ENCODE peak calls at places on chromosomes 1 and 21, in ten cellular contexts. Y is GM13976, L is mesothelial cell of epicardium, U is choroid plexus epithelial cell, X is pancreas, K is foreskin fibroblast, E is Caco-2, O is mucosa of descending colon, Z is progenitor cell of endocrine pancreas, N is psoas muscle. W is an unnamed sample.

GRCh38 chr1:66445492-66446181 is 88.3 kb upstream of the SGIP1 start:
- DNase-seq in Z (no peak), U (peak), Y (peak), N (peak), E (no peak), X (no peak), L (no peak), O (peak), K (no peak), W (no peak)

GRCh38 chr1:46393510-46393909 is 607 bp upstream of the FAAH start:
- DNase-seq in U (no peak), E (no peak), Y (no peak), Z (no peak), K (no peak), X (no peak), N (no peak), O (no peak), L (no peak), W (no peak)

GRCh38 chr1:232905324-232906034 is 44.9 kb upstream of the NTPCR start:
- DNase-seq in Y (no peak), E (no peak), Z (no peak), O (no peak), N (no peak), X (no peak), L (no peak), K (peak), U (peak), W (no peak)

GRCh38 chr1:6171546-6172124 is 8.5 kb downstream of the CHD5 start:
- DNase-seq in Y (no peak), Z (no peak), U (peak), K (peak), O (no peak), L (no peak), E (no peak), N (no peak), X (no peak), W (peak)

GRCh38 chr1:153932071-153932592 is 9.4 kb upstream of the GATAD2B start:
- DNase-seq in N (no peak), X (no peak), E (no peak), O (peak), K (no peak), L (no peak), Z (no peak), U (no peak), Y (no peak), W (no peak)

GRCh38 chr1:206784471-206784903 is 12.2 kb upstream of the IL10 start:
- DNase-seq in K (no peak), U (no peak), E (no peak), X (no peak), L (no peak), Z (no peak), N (no peak), Y (peak), O (peak), W (no peak)

GRCh38 chr1:188499690-188500089 is 1670.9 kb downstream of the PLA2G4A start:
- DNase-seq in L (no peak), K (no peak), Y (no peak), Z (no peak), X (no peak), E (no peak), O (no peak), U (peak), N (no peak), W (peak)

GRCh38 chr1:180415985-180416633 is 86.3 kb downstream of the ACBD6 start:
- DNase-seq in E (peak), Z (no peak), L (no peak), K (peak), Y (peak), O (no peak), X (no peak), N (no peak), U (peak), W (no peak)

GRCh38 chr21:28410264-28410663 is 582.4 kb downstream of the LTN1 start:
- DNase-seq in X (no peak), Z (no peak), U (no peak), E (no peak), Y (no peak), K (peak), O (no peak), N (no peak), L (no peak), W (no peak)

GRCh38 chr1:175870217-175870616 is 126.8 kb upstream of the TNR start:
- DNase-seq in X (no peak), U (no peak), N (no peak), Y (no peak), Z (no peak), O (no peak), E (no peak), L (no peak), K (no peak), W (no peak)

GRCh38 chr1:181061891-181062777 is 26.4 kb upstream of the IER5 start:
- DNase-seq in Y (peak), E (no peak), K (no peak), L (no peak), N (peak), O (peak), U (no peak), X (no peak), Z (no peak), W (no peak)

GRCh38 chr1:46043491-46044017 is 88.9 kb downstream of the PIK3R3 start:
- DNase-seq in E (no peak), U (no peak), Z (no peak), L (no peak), Y (peak), N (no peak), X (no peak), K (no peak), O (no peak), W (no peak)

GRCh38 chr1:4268262-4268889 is 368.3 kb upstream of the C1orf174 start:
- DNase-seq in N (no peak), U (no peak), E (no peak), Z (no peak), L (no peak), Y (no peak), O (no peak), K (no peak), X (no peak), W (no peak)

GRCh38 chr1:1291611-1292441 is 11.6 kb downstream of the SCNN1D start:
- DNase-seq in N (peak), K (peak), E (peak), Y (peak), L (no peak), Z (peak), U (peak), X (peak), O (no peak), W (peak)

GRCh38 chr1:32971576-32971975 is 7.0 kb upstream of the RNF19B start:
- DNase-seq in Z (no peak), X (no peak), Y (no peak), E (no peak), N (no peak), O (no peak), K (no peak), L (no peak), U (no peak), W (no peak)

GRCh38 chr1:43557744-43558245 is 27.1 kb downstream of the PTPRF start:
- DNase-seq in E (no peak), U (no peak), K (peak), Z (no peak), Y (no peak), N (no peak), L (no peak), O (peak), X (no peak), W (no peak)

GRCh38 chr1:31216016-31216415 is 23.7 kb downstream of the NKAIN1 start:
- DNase-seq in L (peak), Z (no peak), U (peak), N (peak), E (no peak), O (peak), X (peak), Y (no peak), K (peak), W (no peak)

GRCh38 chr1:46654012-46654411 is 14.2 kb downstream of the ATPAF1 start:
- DNase-seq in N (no peak), L (no peak), X (no peak), O (no peak), E (no peak), K (no peak), Y (no peak), Z (no peak), U (no peak), W (no peak)

GRCh38 chr1:32339363-32339978 is 3.4 kb upstream of the MARCKSL1 start:
- DNase-seq in E (no peak), U (peak), K (peak), O (peak), Z (no peak), X (peak), N (no peak), L (no peak), Y (peak), W (no peak)

GRCh38 chr1:195053478-195053877 is 1554.8 kb downstream of the KCNT2 start:
- DNase-seq in E (no peak), K (peak), Z (no peak), O (no peak), N (no peak), X (no peak), L (no peak), U (peak), Y (no peak), W (no peak)

GRCh38 chr1:151655362-151655761 is 43.5 kb downstream of the SNX27 start:
- DNase-seq in Y (no peak), L (no peak), E (no peak), X (no peak), N (no peak), U (peak), Z (no peak), K (no peak), O (no peak), W (no peak)

GRCh38 chr1:160376525-160377131 is 9.8 kb downstream of the NHLH1 start:
- DNase-seq in Z (no peak), N (no peak), O (no peak), U (peak), L (no peak), X (no peak), K (peak), E (peak), Y (peak), W (peak)

GRCh38 chr1:43522776-43523480 is 7.8 kb upstream of the PTPRF start:
- DNase-seq in Y (no peak), K (peak), O (peak), Z (no peak), L (no peak), X (no peak), U (peak), N (no peak), E (peak), W (no peak)

GRCh38 chr1:244211559-244211944 is 160.5 kb downstream of the ZBTB18 start:
- DNase-seq in Z (no peak), Y (no peak), N (no peak), E (no peak), L (no peak), X (no peak), K (no peak), O (no peak), U (peak), W (no peak)

GRCh38 chr1:20343149-20343936 is 52.7 kb downstream of the VWA5B1 start:
- DNase-seq in U (no peak), X (peak), Y (peak), L (no peak), K (peak), N (peak), O (no peak), Z (no peak), E (no peak), W (peak)

GRCh38 chr1:62588000-62588399 is 9.3 kb upstream of the ANGPTL3 start:
- DNase-seq in E (no peak), N (no peak), U (no peak), Z (no peak), X (no peak), Y (no peak), L (no peak), K (no peak), O (no peak), W (no peak)

GRCh38 chr1:83573776-83574175 is 425.2 kb downstream of the TTLL7 start:
- DNase-seq in L (no peak), X (no peak), K (no peak), Y (no peak), O (no peak), N (no peak), U (no peak), Z (no peak), E (no peak), W (no peak)

GRCh38 chr1:45018599-45019230 is 6.7 kb downstream of the UROD start:
- DNase-seq in K (peak), U (peak), X (peak), Z (peak), N (no peak), E (peak), Y (no peak), O (peak), L (no peak), W (peak)

GRCh38 chr1:226976671-226977287 is 36.7 kb downstream of the COQ8A start:
- DNase-seq in K (no peak), Z (no peak), U (no peak), Y (no peak), X (peak), E (no peak), L (no peak), O (no peak), N (no peak), W (no peak)

GRCh38 chr1:239387304-239388231 is 1.2 kb downstream of the CHRM3 start:
- DNase-seq in N (no peak), U (no peak), O (peak), E (peak), X (peak), L (peak), K (peak), Z (peak), Y (no peak), W (peak)

GRCh38 chr1:214584805-214585766 is 17.9 kb upstream of the CENPF start:
- DNase-seq in O (no peak), K (peak), U (peak), L (no peak), Z (no peak), N (no peak), E (peak), X (no peak), Y (no peak), W (no peak)

GRCh38 chr1:4380564-4381168 is 273.7 kb upstream of the AJAP1 start:
- DNase-seq in O (no peak), Z (no peak), X (no peak), K (peak), Y (no peak), L (no peak), U (peak), E (no peak), N (no peak), W (no peak)

GRCh38 chr1:29657816-29658215 is 421.5 kb downstream of the PTPRU start:
- DNase-seq in N (no peak), O (no peak), E (no peak), K (no peak), Y (no peak), Z (peak), U (no peak), L (no peak), X (no peak), W (no peak)

GRCh38 chr1:29653886-29654450 is 417.6 kb downstream of the PTPRU start:
- DNase-seq in U (no peak), X (no peak), K (no peak), N (no peak), O (no peak), Y (no peak), E (no peak), Z (no peak), L (no peak), W (no peak)

GRCh38 chr1:29658688-29659087 is 422.4 kb downstream of the PTPRU start:
- DNase-seq in L (no peak), O (no peak), X (no peak), Z (no peak), Y (no peak), K (no peak), E (no peak), N (no peak), U (no peak), W (no peak)

GRCh38 chr1:29655145-29655544 is 418.8 kb downstream of the PTPRU start:
- DNase-seq in L (no peak), E (no peak), Z (no peak), O (no peak), X (no peak), N (no peak), K (no peak), Y (no peak), U (no peak), W (no peak)

DNA sequence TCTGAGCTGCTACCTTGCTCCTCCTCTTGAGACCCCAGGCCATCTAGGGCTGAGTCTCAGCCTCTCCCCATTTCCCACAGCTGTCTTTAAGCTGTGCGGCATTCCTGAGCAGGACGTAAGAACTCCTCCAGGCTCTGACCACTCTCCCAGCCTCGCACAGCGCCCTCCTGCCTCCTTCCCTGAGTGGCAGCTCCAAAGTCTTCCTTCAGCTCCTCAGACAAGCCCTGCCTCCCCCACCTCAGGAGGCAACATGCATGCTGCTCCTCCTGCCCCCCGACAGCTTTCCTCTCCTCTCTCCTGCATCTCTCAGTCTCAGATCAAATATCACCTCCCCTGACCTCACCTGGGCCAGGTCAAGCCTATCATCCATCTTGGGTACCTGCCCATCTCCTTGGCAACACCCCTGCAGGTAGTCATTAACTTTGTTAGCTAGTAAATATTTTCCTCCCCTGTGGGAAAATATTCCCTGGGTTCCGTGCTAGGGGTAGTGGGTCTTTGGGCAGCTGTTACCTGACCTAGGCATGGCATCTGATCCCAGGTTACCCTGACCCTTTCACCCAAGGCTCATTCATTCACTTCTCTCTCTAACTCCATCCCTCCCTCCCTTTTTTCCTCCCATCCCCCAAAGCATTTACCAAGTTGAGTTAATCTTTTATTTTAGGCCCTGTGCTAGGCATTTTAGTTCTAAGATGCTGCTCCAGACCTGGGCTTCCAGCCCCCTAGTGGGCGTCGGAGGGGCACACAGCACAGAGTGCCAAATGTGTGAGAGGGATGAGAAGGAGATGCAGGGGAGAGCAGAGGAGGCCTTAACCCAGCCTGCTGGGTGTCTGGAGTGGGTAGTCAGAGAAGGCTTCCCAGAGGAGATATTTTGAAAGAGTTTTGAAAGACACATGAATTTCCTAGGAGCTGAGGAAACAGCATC is 419.9 kb downstream of the PTPRU start:
- DNase-seq in N (no peak), Y (no peak), O (no peak), K (no peak), Z (peak), U (peak), L (no peak), E (no peak), X (no peak), W (peak)
- TF ChIP-seq CTCF in N (peak), Y (no peak), O (no peak), K (peak), Z (peak), U (peak), L (peak), E (peak), X (no peak), W (peak)

GRCh38 chr1:116078699-116079223 is 32.4 kb upstream of the MAB21L3 start:
- DNase-seq in K (no peak), L (no peak), Z (no peak), Y (no peak), U (no peak), N (no peak), E (no peak), X (no peak), O (no peak), W (no peak)
- TF ChIP-seq CTCF in K (peak), L (no peak), Z (peak), Y (no peak), U (no peak), N (no peak), E (no peak), X (no peak), O (no peak), W (no peak)

DNA sequence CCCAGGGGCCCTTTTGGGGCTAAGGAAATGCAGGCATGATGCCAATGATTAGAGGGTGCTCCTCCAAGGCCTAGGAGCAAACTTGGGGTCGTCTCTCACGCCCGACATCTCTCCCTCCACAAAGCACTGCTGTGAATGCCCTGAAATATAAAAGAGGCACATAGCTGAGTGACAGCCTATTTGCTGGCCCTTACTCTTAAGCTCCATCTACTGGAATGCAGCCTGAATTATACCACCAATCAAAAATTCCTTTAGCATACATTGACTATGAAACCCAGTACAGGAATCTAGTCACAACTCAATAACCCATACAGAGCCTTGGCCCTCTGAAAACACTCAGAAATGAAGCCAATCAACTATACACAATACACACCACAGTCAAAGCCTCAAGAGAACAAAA is 105.5 kb downstream of the LRIG2 start:
- DNase-seq in O (no peak), L (no peak), K (peak), X (no peak), Z (no peak), U (peak), N (no peak), E (no peak), Y (no peak), W (no peak)
- TF ChIP-seq CTCF in O (no peak), L (no peak), K (peak), X (no peak), Z (no peak), U (peak), N (no peak), E (no peak), Y (no peak), W (no peak)

DNA sequence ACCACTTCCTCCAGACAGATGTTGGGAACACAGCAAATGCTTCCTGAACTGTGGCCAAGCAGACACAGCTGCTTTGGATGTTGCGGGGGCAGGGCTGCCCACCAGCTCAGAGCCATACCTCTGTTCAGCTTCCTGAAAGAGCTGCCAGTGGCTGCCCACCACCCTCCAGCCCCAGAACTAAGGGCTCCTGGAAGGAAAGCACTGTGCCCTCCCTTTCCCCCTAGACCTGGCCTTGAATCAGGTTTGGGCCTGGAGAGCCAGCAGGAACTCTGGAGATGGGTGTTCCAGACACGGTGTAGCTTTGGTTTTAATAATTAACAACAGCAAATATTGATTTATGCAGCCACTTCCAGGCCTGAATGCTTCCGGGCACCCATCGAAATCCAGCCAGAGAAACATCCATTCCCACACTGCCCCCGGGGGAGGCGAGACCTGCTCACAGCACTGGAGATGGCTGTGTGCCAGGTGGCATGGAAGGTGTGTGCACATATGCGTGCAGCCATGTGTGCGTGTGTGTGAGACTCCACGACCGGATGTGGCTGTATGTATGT is 45.7 kb downstream of the RAP1GAP start:
- DNase-seq in Y (no peak), K (no peak), U (no peak), Z (no peak), X (peak), E (peak), O (peak), L (no peak), N (no peak), W (no peak)
- TF ChIP-seq CTCF in Y (no peak), K (no peak), U (no peak), Z (no peak), X (no peak), E (no peak), O (no peak), L (no peak), N (no peak), W (no peak)

GRCh38 chr1:211534545-211535291 is 42.8 kb upstream of the RD3 start:
- DNase-seq in Y (no peak), Z (no peak), L (no peak), U (no peak), N (no peak), E (no peak), O (no peak), X (no peak), K (no peak), W (no peak)
- TF ChIP-seq CTCF in Y (no peak), Z (no peak), L (no peak), U (no peak), N (no peak), E (no peak), O (no peak), X (no peak), K (no peak), W (no peak)

GRCh38 chr1:234452566-234452965 is 26.4 kb downstream of the TARBP1 start:
- DNase-seq in K (no peak), E (no peak), Y (no peak), O (no peak), Z (no peak), X (no peak), N (no peak), U (no peak), L (no peak), W (no peak)
- TF ChIP-seq CTCF in K (no peak), E (no peak), Y (no peak), O (no peak), Z (no peak), X (no peak), N (no peak), U (no peak), L (no peak), W (no peak)

W was measured in nephron progenitor cell.